ENCODE peak calls at places on chromosomes 1 and 21, in eight cellular contexts. One of them, this sample, is unnamed.
A peak's percentile ranks its signal among the peaks of the same experiment; 100 is the strongest.

GRCh38 chr1:111089638-111090037 is 50.3 kb downstream of the DRAM2 start:
- DNase-seq in K562: no peak
- DNase-seq in IMR-90: no peak
- DNase-seq in PC-9: no peak
- DNase-seq in fibroblast of lung: no peak
- DNase-seq in mammary epithelial cell: no peak
- DNase-seq in GM23338: no peak
- DNase-seq in neural progenitor cell: no peak
- DNase-seq in this sample: no peak

GRCh38 chr1:97989094-97989680 is 68.4 kb upstream of the DPYD start:
- DNase-seq in K562: no peak
- DNase-seq in IMR-90: peak; percentile 73
- DNase-seq in PC-9: peak; percentile 28
- DNase-seq in fibroblast of lung: peak; percentile 42
- DNase-seq in mammary epithelial cell: peak; percentile 30
- DNase-seq in GM23338: no peak
- DNase-seq in neural progenitor cell: no peak
- DNase-seq in this sample: no peak

GRCh38 chr1:227281371-227281770 is 36.9 kb downstream of the CDC42BPA start:
- DNase-seq in K562: no peak
- DNase-seq in IMR-90: no peak
- DNase-seq in PC-9: no peak
- DNase-seq in fibroblast of lung: no peak
- DNase-seq in mammary epithelial cell: no peak
- DNase-seq in GM23338: no peak
- DNase-seq in neural progenitor cell: no peak
- DNase-seq in this sample: no peak

GRCh38 chr1:194341587-194341986 is 1155.2 kb upstream of the B3GALT2 start:
- DNase-seq in K562: no peak
- DNase-seq in IMR-90: peak; percentile 4
- DNase-seq in PC-9: no peak
- DNase-seq in fibroblast of lung: no peak
- DNase-seq in mammary epithelial cell: no peak
- DNase-seq in GM23338: no peak
- DNase-seq in neural progenitor cell: no peak
- DNase-seq in this sample: no peak

GRCh38 chr1:156608036-156608674 is 6.9 kb upstream of the GPATCH4 start:
- DNase-seq in K562: peak; percentile 58
- DNase-seq in IMR-90: peak; percentile 75
- DNase-seq in PC-9: peak; percentile 43
- DNase-seq in fibroblast of lung: peak; percentile 63
- DNase-seq in mammary epithelial cell: peak; percentile 60
- DNase-seq in GM23338: peak; percentile 92
- DNase-seq in neural progenitor cell: peak; percentile 75
- DNase-seq in this sample: no peak

GRCh38 chr1:25690396-25690956 is 73.9 kb downstream of the MAN1C1 start:
- DNase-seq in K562: no peak
- DNase-seq in IMR-90: no peak
- DNase-seq in PC-9: no peak
- DNase-seq in fibroblast of lung: no peak
- DNase-seq in mammary epithelial cell: no peak
- DNase-seq in GM23338: no peak
- DNase-seq in neural progenitor cell: no peak
- DNase-seq in this sample: no peak

GRCh38 chr1:46301406-46302090 is 1.9 kb downstream of the LRRC41 start:
- DNase-seq in K562: peak; percentile 74
- DNase-seq in IMR-90: peak; percentile 37
- DNase-seq in PC-9: no peak
- DNase-seq in fibroblast of lung: peak; percentile 63
- DNase-seq in mammary epithelial cell: peak; percentile 48
- DNase-seq in GM23338: peak; percentile 54
- DNase-seq in neural progenitor cell: peak; percentile 31
- DNase-seq in this sample: no peak

GRCh38 chr1:113681596-113682337 is 77.5 kb downstream of the PHTF1 start:
- DNase-seq in K562: no peak
- DNase-seq in IMR-90: no peak
- DNase-seq in PC-9: no peak
- DNase-seq in fibroblast of lung: no peak
- DNase-seq in mammary epithelial cell: no peak
- DNase-seq in GM23338: no peak
- DNase-seq in neural progenitor cell: no peak
- DNase-seq in this sample: no peak

GRCh38 chr1:71641013-71641412 is 560.2 kb upstream of the ZRANB2 start:
- DNase-seq in K562: no peak
- DNase-seq in IMR-90: no peak
- DNase-seq in PC-9: no peak
- DNase-seq in fibroblast of lung: no peak
- DNase-seq in mammary epithelial cell: no peak
- DNase-seq in GM23338: no peak
- DNase-seq in neural progenitor cell: no peak
- DNase-seq in this sample: no peak

GRCh38 chr21:38843806-38844479 is 38.2 kb downstream of the ETS2 start:
- DNase-seq in K562: no peak
- DNase-seq in IMR-90: peak; percentile 86
- DNase-seq in PC-9: no peak
- DNase-seq in fibroblast of lung: peak; percentile 86
- DNase-seq in mammary epithelial cell: peak; percentile 71
- DNase-seq in GM23338: no peak
- DNase-seq in neural progenitor cell: no peak
- DNase-seq in this sample: no peak

GRCh38 chr1:83818916-83819315 is 180.0 kb downstream of the TTLL7 start:
- DNase-seq in K562: no peak
- DNase-seq in IMR-90: peak; percentile 3
- DNase-seq in PC-9: no peak
- DNase-seq in fibroblast of lung: no peak
- DNase-seq in mammary epithelial cell: peak; percentile 6
- DNase-seq in GM23338: no peak
- DNase-seq in neural progenitor cell: no peak
- DNase-seq in this sample: no peak

GRCh38 chr1:22731924-22732522 is 21.4 kb downstream of the EPHB2 start:
- DNase-seq in K562: peak; percentile 47
- DNase-seq in IMR-90: peak; percentile 14
- DNase-seq in PC-9: no peak
- DNase-seq in fibroblast of lung: no peak
- DNase-seq in mammary epithelial cell: no peak
- DNase-seq in GM23338: peak; percentile 67
- DNase-seq in neural progenitor cell: peak; percentile 50
- DNase-seq in this sample: no peak

GRCh38 chr1:235720544-235720943 is 71.0 kb upstream of the GNG4 start:
- DNase-seq in K562: no peak
- DNase-seq in IMR-90: peak; percentile 67
- DNase-seq in PC-9: no peak
- DNase-seq in fibroblast of lung: peak; percentile 32
- DNase-seq in mammary epithelial cell: peak; percentile 57
- DNase-seq in GM23338: no peak
- DNase-seq in neural progenitor cell: no peak
- DNase-seq in this sample: no peak

GRCh38 chr1:204580862-204581261 is 64.7 kb downstream of the MDM4 start:
- DNase-seq in K562: no peak
- DNase-seq in IMR-90: no peak
- DNase-seq in PC-9: no peak
- DNase-seq in fibroblast of lung: no peak
- DNase-seq in mammary epithelial cell: no peak
- DNase-seq in GM23338: no peak
- DNase-seq in neural progenitor cell: no peak
- DNase-seq in this sample: no peak

GRCh38 chr1:23483327-23484252 is at the start of gene ASAP3:
- DNase-seq in K562: no peak
- DNase-seq in IMR-90: peak; percentile 41
- DNase-seq in PC-9: peak; percentile 12
- DNase-seq in fibroblast of lung: peak; percentile 75
- DNase-seq in mammary epithelial cell: peak; percentile 25
- DNase-seq in GM23338: peak; percentile 87
- DNase-seq in neural progenitor cell: peak; percentile 54
- DNase-seq in this sample: no peak

GRCh38 chr1:242228991-242229390 is 230.1 kb upstream of the MAP1LC3C start:
- DNase-seq in K562: no peak
- DNase-seq in IMR-90: no peak
- DNase-seq in PC-9: no peak
- DNase-seq in fibroblast of lung: no peak
- DNase-seq in mammary epithelial cell: no peak
- DNase-seq in GM23338: no peak
- DNase-seq in neural progenitor cell: no peak
- DNase-seq in this sample: no peak

GRCh38 chr1:113534130-113534817 is 144.0 kb downstream of the MAGI3 start:
- DNase-seq in K562: no peak
- DNase-seq in IMR-90: peak; percentile 84
- DNase-seq in PC-9: no peak
- DNase-seq in fibroblast of lung: peak; percentile 95
- DNase-seq in mammary epithelial cell: peak; percentile 20
- DNase-seq in GM23338: no peak
- DNase-seq in neural progenitor cell: peak; percentile 22
- DNase-seq in this sample: no peak

GRCh38 chr1:223706077-223706988 is 6.0 kb upstream of the CAPN2 start:
- DNase-seq in K562: no peak
- DNase-seq in IMR-90: peak; percentile 96
- DNase-seq in PC-9: peak; percentile 85
- DNase-seq in fibroblast of lung: peak; percentile 89
- DNase-seq in mammary epithelial cell: peak; percentile 60
- DNase-seq in GM23338: no peak
- DNase-seq in neural progenitor cell: no peak
- DNase-seq in this sample: no peak

DNA sequence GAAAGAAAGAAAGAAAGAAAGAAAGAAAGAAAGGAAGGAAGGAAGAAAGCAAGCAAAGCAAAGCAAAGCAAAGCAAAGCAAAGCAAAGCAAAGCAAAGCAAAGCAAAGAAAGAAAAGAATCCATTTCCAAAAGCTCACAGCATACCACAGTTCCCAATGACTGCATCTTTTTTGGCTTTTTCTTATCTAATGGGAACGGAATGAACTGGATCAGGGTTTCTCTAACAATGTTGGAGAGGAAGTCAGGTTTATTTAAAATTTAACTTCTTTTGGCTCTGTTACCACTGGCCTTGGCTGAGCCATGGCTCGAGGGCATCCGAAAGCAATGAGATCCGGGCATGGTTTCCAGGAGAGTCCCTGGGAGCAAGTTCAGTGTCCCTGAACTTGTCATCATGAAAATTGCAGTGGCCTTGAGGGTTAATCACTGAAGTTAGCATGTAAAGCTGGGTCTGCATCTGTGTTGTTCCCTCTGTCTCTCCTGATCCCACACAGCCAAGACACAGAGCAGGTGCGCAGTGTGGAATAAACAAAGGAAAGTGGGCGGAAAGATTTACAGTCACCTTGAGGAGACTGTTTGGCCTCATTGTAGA is 34.6 kb upstream of the CTPS1 start:
- DNase-seq in K562: no peak
- DNase-seq in IMR-90: peak; percentile 43
- DNase-seq in PC-9: no peak
- DNase-seq in fibroblast of lung: peak; percentile 68
- DNase-seq in mammary epithelial cell: no peak
- DNase-seq in GM23338: no peak
- DNase-seq in neural progenitor cell: no peak
- DNase-seq in this sample: peak; percentile 30
- H2AFZ ChIP-seq in K562: no peak overlapping the region
- H2AFZ ChIP-seq in IMR-90: no peak overlapping the region
- H2AFZ ChIP-seq in PC-9: no peak overlapping the region
- H2AFZ ChIP-seq in fibroblast of lung: no peak overlapping the region
- H2AFZ ChIP-seq in mammary epithelial cell: peak overlapping the region; percentile 84
- H2AFZ ChIP-seq in GM23338: no peak overlapping the region
- H2AFZ ChIP-seq in neural progenitor cell: no peak overlapping the region
- H2AFZ ChIP-seq in this sample: peak overlapping the region; percentile 71

DNA sequence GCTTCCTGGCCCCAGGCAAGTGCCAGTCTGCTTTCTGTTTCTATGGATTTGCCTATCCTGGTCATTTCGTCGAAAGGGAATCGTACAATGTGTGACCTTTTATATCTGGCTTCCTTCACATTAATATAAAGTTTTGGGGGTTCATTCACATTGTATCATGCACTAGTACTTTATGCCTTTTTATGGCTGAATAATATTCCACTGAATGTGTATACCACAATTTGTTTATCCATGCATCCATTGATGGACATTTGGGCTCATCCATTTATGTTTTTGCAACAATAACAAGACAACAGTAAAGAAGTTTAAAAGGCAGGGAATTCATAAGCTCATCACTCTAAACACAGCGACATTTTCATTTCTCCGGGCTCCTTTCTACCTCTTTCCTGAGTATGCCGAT is 50.6 kb downstream of the SPSB1 start:
- DNase-seq in K562: no peak
- DNase-seq in IMR-90: no peak
- DNase-seq in PC-9: no peak
- DNase-seq in fibroblast of lung: no peak
- DNase-seq in mammary epithelial cell: no peak
- DNase-seq in GM23338: no peak
- DNase-seq in neural progenitor cell: no peak
- DNase-seq in this sample: no peak
- H4K20me1 ChIP-seq in K562: peaks cover 25% of the 10 kb centered on the region
- H4K20me1 ChIP-seq in IMR-90: peaks cover 92% of the 10 kb centered on the region
- H4K20me1 ChIP-seq in PC-9: no peaks in the 10 kb centered on the region
- H4K20me1 ChIP-seq in fibroblast of lung: peaks cover 3% of the 10 kb centered on the region
- H4K20me1 ChIP-seq in mammary epithelial cell: peaks cover 2% of the 10 kb centered on the region
- H4K20me1 ChIP-seq in GM23338: no peaks in the 10 kb centered on the region
- H4K20me1 ChIP-seq in neural progenitor cell: no peaks in the 10 kb centered on the region
- H4K20me1 ChIP-seq in this sample: peaks cover 40% of the 10 kb centered on the region

GRCh38 chr1:225476100-225476511 is 48.3 kb upstream of the LBR start:
- DNase-seq in K562: no peak
- DNase-seq in IMR-90: no peak
- DNase-seq in PC-9: no peak
- DNase-seq in fibroblast of lung: no peak
- DNase-seq in mammary epithelial cell: no peak
- DNase-seq in GM23338: no peak
- DNase-seq in neural progenitor cell: no peak
- DNase-seq in this sample: no peak
- H2AFZ ChIP-seq in K562: no peak overlapping the region
- H2AFZ ChIP-seq in IMR-90: no peak overlapping the region
- H2AFZ ChIP-seq in PC-9: no peak overlapping the region
- H2AFZ ChIP-seq in fibroblast of lung: no peak overlapping the region
- H2AFZ ChIP-seq in mammary epithelial cell: no peak overlapping the region
- H2AFZ ChIP-seq in GM23338: no peak overlapping the region
- H2AFZ ChIP-seq in neural progenitor cell: no peak overlapping the region
- H2AFZ ChIP-seq in this sample: no peak overlapping the region

GRCh38 chr1:54219688-54220003 is 19.7 kb downstream of the MRPL37 start:
- DNase-seq in K562: no peak
- DNase-seq in IMR-90: peak; percentile 40
- DNase-seq in PC-9: no peak
- DNase-seq in fibroblast of lung: no peak
- DNase-seq in mammary epithelial cell: no peak
- DNase-seq in GM23338: no peak
- DNase-seq in neural progenitor cell: no peak
- DNase-seq in this sample: no peak

GRCh38 chr1:54221867-54222484 is 22.0 kb downstream of the MRPL37 start:
- DNase-seq in K562: peak; percentile 52
- DNase-seq in IMR-90: no peak
- DNase-seq in PC-9: no peak
- DNase-seq in fibroblast of lung: no peak
- DNase-seq in mammary epithelial cell: no peak
- DNase-seq in GM23338: peak; percentile 32
- DNase-seq in neural progenitor cell: no peak
- DNase-seq in this sample: no peak

GRCh38 chr1:54220004-54220811 is 20.2 kb downstream of the MRPL37 start:
- DNase-seq in K562: no peak
- DNase-seq in IMR-90: peak; percentile 45
- DNase-seq in PC-9: no peak
- DNase-seq in fibroblast of lung: peak; percentile 45
- DNase-seq in mammary epithelial cell: no peak
- DNase-seq in GM23338: no peak
- DNase-seq in neural progenitor cell: no peak
- DNase-seq in this sample: no peak

GRCh38 chr1:54221113-54221834 is 21.3 kb downstream of the MRPL37 start:
- DNase-seq in K562: no peak
- DNase-seq in IMR-90: no peak
- DNase-seq in PC-9: no peak
- DNase-seq in fibroblast of lung: no peak
- DNase-seq in mammary epithelial cell: no peak
- DNase-seq in GM23338: no peak
- DNase-seq in neural progenitor cell: no peak
- DNase-seq in this sample: no peak

GRCh38 chr1:54218883-54219687 is 19.1 kb downstream of the MRPL37 start:
- DNase-seq in K562: no peak
- DNase-seq in IMR-90: peak; percentile 16
- DNase-seq in PC-9: no peak
- DNase-seq in fibroblast of lung: no peak
- DNase-seq in mammary epithelial cell: no peak
- DNase-seq in GM23338: no peak
- DNase-seq in neural progenitor cell: peak; percentile 47
- DNase-seq in this sample: no peak
- H4K20me1 ChIP-seq in K562: peaks cover 12% of the 10 kb centered on the region
- H4K20me1 ChIP-seq in IMR-90: peaks cover 19% of the 10 kb centered on the region
- H4K20me1 ChIP-seq in PC-9: no peaks in the 10 kb centered on the region
- H4K20me1 ChIP-seq in fibroblast of lung: no peaks in the 10 kb centered on the region
- H4K20me1 ChIP-seq in mammary epithelial cell: no peaks in the 10 kb centered on the region
- H4K20me1 ChIP-seq in GM23338: peaks cover 19% of the 10 kb centered on the region
- H4K20me1 ChIP-seq in neural progenitor cell: peaks cover 25% of the 10 kb centered on the region
- H4K20me1 ChIP-seq in this sample: no peaks in the 10 kb centered on the region

This sample was measured in keratinocyte.